ENCODE peak calls at places on chromosomes 6 and 20, in nine cellular contexts. O is stomach; H is heart left ventricle; V is mesenchymal stem cell; L is right lobe of liver; E is lower lobe of right lung; X is CD8-positive, alpha-beta T cell; D is NCI-H2171; R is cardiac fibroblast. G is an unnamed sample.

GRCh38 chr6:30450908-30451818 is 38.1 kb upstream of the HLA-E start:
- DNase-seq in D (no peak), R (peak), H (no peak), V (peak), E (peak), X (peak), O (peak), L (peak), G (no peak)

GRCh38 chr20:57514273-57514751 is 10.6 kb downstream of the CTCFL start:
- DNase-seq in R (peak), O (peak), X (peak), H (peak), D (peak), L (peak), V (peak), E (peak), G (peak)

GRCh38 chr6:17418281-17419188 is 25.1 kb downstream of the CAP2 start:
- DNase-seq in D (peak), E (no peak), L (no peak), O (no peak), R (peak), H (no peak), V (peak), X (no peak), G (no peak)

GRCh38 chr6:149473080-149474052 is 11.4 kb downstream of the ZC3H12D start:
- DNase-seq in D (no peak), L (no peak), H (peak), E (no peak), R (no peak), V (no peak), O (peak), X (no peak), G (no peak)

GRCh38 chr6:33822575-33823395 is 19.0 kb upstream of the MLN start:
- DNase-seq in D (peak), R (peak), E (peak), L (no peak), H (no peak), V (peak), X (no peak), O (no peak), G (peak)

GRCh38 chr6:16803294-16804006 is 42.2 kb upstream of the ATXN1 start:
- DNase-seq in E (no peak), R (peak), V (peak), X (no peak), L (no peak), D (no peak), O (no peak), H (peak), G (peak)

GRCh38 chr6:104108587-104108986 is 751.1 kb downstream of the HACE1 start:
- DNase-seq in E (no peak), O (no peak), H (no peak), L (no peak), D (no peak), V (no peak), R (no peak), X (no peak), G (no peak)

GRCh38 chr6:157198425-157199279 is 124.7 kb downstream of the TMEM242 start:
- DNase-seq in R (peak), L (no peak), D (peak), X (no peak), V (no peak), H (peak), O (peak), E (peak), G (no peak)

GRCh38 chr20:25215521-25215920 is 20.0 kb downstream of the ENTPD6 start:
- DNase-seq in H (no peak), X (no peak), L (no peak), O (no peak), R (no peak), D (no peak), E (no peak), V (no peak), G (no peak)

GRCh38 chr20:5136096-5136495 is 9.3 kb downstream of the CDS2 start:
- DNase-seq in E (no peak), R (no peak), L (no peak), X (no peak), O (no peak), H (no peak), D (no peak), V (no peak), G (no peak)

GRCh38 chr6:36853325-36853724 is 14.1 kb upstream of the CPNE5 start:
- DNase-seq in O (no peak), V (peak), L (no peak), R (peak), D (no peak), E (no peak), X (no peak), H (peak), G (peak)

GRCh38 chr6:141475269-141475668 is 657.5 kb upstream of the GJE1 start:
- DNase-seq in D (no peak), L (no peak), R (peak), O (no peak), E (no peak), V (peak), H (no peak), X (no peak), G (peak)

GRCh38 chr20:35093245-35093884 is 758 bp upstream of the TRPC4AP start:
- DNase-seq in R (peak), L (no peak), H (no peak), X (no peak), D (no peak), V (peak), E (no peak), O (no peak), G (peak)

GRCh38 chr6:5173862-5174643 is 86.7 kb downstream of the LYRM4 start:
- DNase-seq in E (no peak), D (no peak), V (peak), H (no peak), R (peak), O (no peak), X (peak), L (no peak), G (no peak)

GRCh38 chr6:28335040-28335563 is 846 bp downstream of the ZSCAN31 start:
- DNase-seq in E (peak), D (no peak), H (no peak), X (no peak), R (no peak), O (no peak), V (no peak), L (no peak), G (no peak)

GRCh38 chr6:31339210-31339609 is 17.8 kb downstream of the HLA-B start:
- DNase-seq in D (no peak), E (no peak), R (no peak), O (no peak), V (no peak), H (no peak), L (no peak), X (no peak), G (no peak)

GRCh38 chr20:47133809-47134456 is 222.6 kb downstream of the ZMYND8 start:
- DNase-seq in D (no peak), O (no peak), L (no peak), H (no peak), X (no peak), E (no peak), V (peak), R (peak), G (no peak)

GRCh38 chr6:5624256-5624655 is 362.9 kb downstream of the FARS2 start:
- DNase-seq in X (no peak), V (no peak), O (no peak), D (no peak), E (no peak), L (no peak), R (no peak), H (no peak), G (no peak)

GRCh38 chr6:6696867-6697531 is 108.5 kb downstream of the LY86 start:
- DNase-seq in L (peak), O (peak), D (no peak), V (peak), E (peak), H (no peak), R (peak), X (peak), G (peak)

GRCh38 chr6:113854531-113855499 is 2.3 kb upstream of the MARCKS start:
- DNase-seq in L (peak), X (no peak), E (peak), H (peak), R (peak), D (peak), O (peak), V (peak), G (peak)

GRCh38 chr6:44004625-44005506 is 122.4 kb downstream of the MRPL14 start:
- DNase-seq in L (no peak), V (peak), X (no peak), O (no peak), D (no peak), R (peak), H (peak), E (no peak), G (no peak)

GRCh38 chr20:51500311-51500710 is 42.2 kb downstream of the NFATC2 start:
- DNase-seq in H (no peak), X (peak), V (no peak), D (no peak), E (no peak), L (no peak), O (no peak), R (no peak), G (no peak)

GRCh38 chr6:11224252-11224965 is 8.1 kb downstream of the NEDD9 start:
- DNase-seq in E (no peak), R (peak), L (no peak), H (no peak), D (no peak), X (peak), V (peak), O (no peak), G (peak)

GRCh38 chr6:42279144-42279781 is 61.6 kb upstream of the MRPS10 start:
- DNase-seq in L (no peak), V (no peak), O (no peak), H (no peak), E (no peak), R (peak), D (no peak), X (peak), G (no peak)

GRCh38 chr20:36856196-36856595 is 19.7 kb upstream of the TLDC2 start:
- DNase-seq in L (no peak), O (no peak), V (no peak), H (peak), E (no peak), R (no peak), D (no peak), X (no peak), G (peak)

G was measured in endothelial cell of umbilical vein.